ENCODE peak calls at places on chromosomes 1 and 21, in seven cellular contexts. I is stimulated activated effector memory CD8-positive, alpha-beta T cell treated with anti-CD3 and anti-CD28 coated beads, Interleukin-12 subunit alpha, Interleukin-12 subunit beta, amount 100 ng/mL, for 72 hours; R is globus pallidus; A is activated T-cell treated with anti-CD3 and anti-CD28 coated beads for 48 hours; B is NCI-H2029 treated with DMSO at 0.1 percent for 48 hours; T is fibroblast of the aortic adventitia; Q is stimulated activated CD4-positive, alpha-beta T cell treated with anti-CD3 and anti-CD28 coated beads, TNF-alpha, amount 100 ng/mL, for 1 hour. P is an unnamed sample.

GRCh38 chr1:10617318-10617717 is 142.6 kb downstream of the PEX14 start:
- DNase-seq in I (no peak), R (no peak), A (no peak), B (no peak), T (no peak), Q (no peak), P (no peak)

GRCh38 chr1:196608401-196609113 is at the start of gene KCNT2:
- DNase-seq in I (peak), R (peak), A (no peak), B (no peak), T (peak), Q (no peak), P (peak)

GRCh38 chr1:92655197-92655801 is 129.6 kb downstream of the EVI5 start:
- DNase-seq in I (no peak), R (no peak), A (no peak), B (no peak), T (peak), Q (no peak), P (no peak)

GRCh38 chr1:14676400-14676799 is 77.9 kb downstream of the KAZN start:
- DNase-seq in I (no peak), R (no peak), A (no peak), B (no peak), T (no peak), Q (no peak), P (no peak)

GRCh38 chr1:3609016-3609768 is 2.1 kb downstream of the MEGF6 start:
- DNase-seq in I (no peak), R (no peak), A (no peak), B (no peak), T (no peak), Q (no peak), P (peak)

GRCh38 chr1:49436865-49437264 is 586.9 kb downstream of the AGBL4 start:
- DNase-seq in I (no peak), R (no peak), A (no peak), B (no peak), T (no peak), Q (no peak), P (no peak)

GRCh38 chr1:240244968-240245628 is 153.4 kb downstream of the FMN2 start:
- DNase-seq in I (no peak), R (no peak), A (no peak), B (no peak), T (peak), Q (no peak), P (no peak)

GRCh38 chr1:239321877-239322276 is 64.5 kb upstream of the CHRM3 start:
- DNase-seq in I (no peak), R (no peak), A (no peak), B (no peak), T (no peak), Q (no peak), P (no peak)

GRCh38 chr1:154198756-154199562 is 7.1 kb upstream of the TPM3 start:
- DNase-seq in I (no peak), R (peak), A (no peak), B (no peak), T (peak), Q (no peak), P (peak)

GRCh38 chr1:86154581-86155060 is 2.0 kb downstream of the COL24A1 start:
- DNase-seq in I (no peak), R (no peak), A (no peak), B (no peak), T (no peak), Q (no peak), P (no peak)

GRCh38 chr1:153922076-153922837 is 515 bp downstream of the GATAD2B start:
- DNase-seq in I (peak), R (peak), A (no peak), B (no peak), T (no peak), Q (peak), P (peak)

GRCh38 chr1:47582891-47583608 is 145.2 kb downstream of the FOXD2 start:
- DNase-seq in I (no peak), R (no peak), A (no peak), B (no peak), T (no peak), Q (no peak), P (no peak)

GRCh38 chr21:38645282-38645681 is 147.0 kb upstream of the ERG start:
- DNase-seq in I (no peak), R (no peak), A (no peak), B (no peak), T (peak), Q (no peak), P (no peak)

GRCh38 chr21:32256873-32257620 is 21.8 kb downstream of the MIS18A start:
- DNase-seq in I (no peak), R (peak), A (no peak), B (peak), T (peak), Q (no peak), P (peak)

GRCh38 chr1:19260211-19261138 is 8.9 kb downstream of the MRTO4 start:
- DNase-seq in I (no peak), R (no peak), A (no peak), B (no peak), T (peak), Q (no peak), P (no peak)

GRCh38 chr1:5989731-5990271 is 2.4 kb downstream of the NPHP4 start:
- DNase-seq in I (no peak), R (no peak), A (no peak), B (no peak), T (no peak), Q (no peak), P (no peak)

GRCh38 chr21:41817228-41817627 is 50.4 kb upstream of the RIPK4 start:
- DNase-seq in I (no peak), R (peak), A (peak), B (peak), T (peak), Q (peak), P (peak)

GRCh38 chr1:32612189-32612881 is 38.0 kb downstream of the ZBTB8OS start:
- DNase-seq in I (peak), R (peak), A (peak), B (peak), T (peak), Q (peak), P (peak)

GRCh38 chr1:234531181-234532132 is 52.5 kb upstream of the TARBP1 start:
- DNase-seq in I (no peak), R (peak), A (no peak), B (no peak), T (peak), Q (no peak), P (no peak)

P was measured in NCI-H69.